ENCODE peak calls at places on chromosomes 1 and 21, in eight cellular contexts. B, T, H, S, R, W, E and A are unnamed samples.

GRCh38 chr1:188499690-188500089 is 1670.9 kb downstream of the PLA2G4A start:
- DNase-seq in B (no peak), T (no peak), H (no peak), S (no peak), R (peak; percentile 15), W (no peak), E (no peak), A (peak; percentile 23)

GRCh38 chr1:243495032-243495431 is 239.2 kb downstream of the SDCCAG8 start:
- DNase-seq in B (no peak), T (no peak), H (no peak), S (no peak), R (no peak), W (no peak), E (no peak), A (no peak)

GRCh38 chr1:208256091-208256490 is 11.9 kb upstream of the PLXNA2 start:
- DNase-seq in B (no peak), T (no peak), H (no peak), S (peak; percentile 41), R (no peak), W (no peak), E (no peak), A (no peak)

GRCh38 chr1:22739648-22740385 is 29.2 kb downstream of the EPHB2 start:
- DNase-seq in B (no peak), T (no peak), H (no peak), S (no peak), R (peak; percentile 97), W (peak; percentile 74), E (no peak), A (no peak)

GRCh38 chr1:8794605-8795004 is 22.8 kb downstream of the RERE start:
- DNase-seq in B (no peak), T (no peak), H (no peak), S (no peak), R (no peak), W (no peak), E (no peak), A (no peak)

GRCh38 chr1:161018631-161018930 is 2.4 kb downstream of the F11R start:
- DNase-seq in B (no peak), T (no peak), H (no peak), S (no peak), R (no peak), W (no peak), E (no peak), A (no peak)

GRCh38 chr1:159825564-159825963 is 1.1 kb upstream of the SLAMF8 start:
- DNase-seq in B (no peak), T (no peak), H (no peak), S (no peak), R (no peak), W (no peak), E (no peak), A (no peak)

GRCh38 chr1:229155472-229155871 is 115.4 kb upstream of the RAB4A start:
- DNase-seq in B (no peak), T (peak; percentile 81), H (no peak), S (no peak), R (no peak), W (no peak), E (peak; percentile 24), A (no peak)

GRCh38 chr1:87296220-87296619 is 32.5 kb upstream of the LMO4 start:
- DNase-seq in B (no peak), T (no peak), H (no peak), S (no peak), R (no peak), W (no peak), E (no peak), A (no peak)

GRCh38 chr1:54314691-54315455 is 91.3 kb downstream of the SSBP3 start:
- DNase-seq in B (peak; percentile 65), T (no peak), H (no peak), S (no peak), R (no peak), W (no peak), E (no peak), A (no peak)

GRCh38 chr1:154414606-154415005 is 9.5 kb downstream of the IL6R start:
- DNase-seq in B (peak; percentile 63), T (no peak), H (no peak), S (no peak), R (no peak), W (no peak), E (no peak), A (no peak)

GRCh38 chr1:150549496-150550221 is 451 bp downstream of the ADAMTSL4 start:
- DNase-seq in B (no peak), T (no peak), H (no peak), S (peak; percentile 80), R (no peak), W (no peak), E (peak; percentile 63), A (no peak)

GRCh38 chr21:33042812-33043211 is 17.1 kb downstream of the OLIG2 start:
- DNase-seq in B (no peak), T (no peak), H (no peak), S (no peak), R (peak; percentile 93), W (peak; percentile 85), E (no peak), A (peak; percentile 76)

GRCh38 chr1:202376247-202376646 is 27.7 kb downstream of the PPP1R12B start:
- DNase-seq in B (no peak), T (no peak), H (no peak), S (no peak), R (no peak), W (no peak), E (no peak), A (no peak)

GRCh38 chr1:207115269-207115668 is 11.2 kb downstream of the C4BPA start:
- DNase-seq in B (no peak), T (no peak), H (no peak), S (no peak), R (peak; percentile 43), W (no peak), E (no peak), A (no peak)

GRCh38 chr21:29176721-29177120 is 46.3 kb downstream of the MAP3K7CL start:
- DNase-seq in B (no peak), T (no peak), H (no peak), S (no peak), R (no peak), W (no peak), E (no peak), A (no peak)

GRCh38 chr21:29177800-29178199 is 47.4 kb downstream of the MAP3K7CL start:
- DNase-seq in B (no peak), T (no peak), H (no peak), S (no peak), R (no peak), W (no peak), E (no peak), A (no peak)

GRCh38 chr21:29174607-29175013 is 44.2 kb downstream of the MAP3K7CL start:
- DNase-seq in B (no peak), T (no peak), H (no peak), S (no peak), R (no peak), W (no peak), E (no peak), A (no peak)

GRCh38 chr21:29172282-29172681 is 41.8 kb downstream of the MAP3K7CL start:
- DNase-seq in B (no peak), T (no peak), H (no peak), S (no peak), R (no peak), W (no peak), E (no peak), A (no peak)

DNA sequence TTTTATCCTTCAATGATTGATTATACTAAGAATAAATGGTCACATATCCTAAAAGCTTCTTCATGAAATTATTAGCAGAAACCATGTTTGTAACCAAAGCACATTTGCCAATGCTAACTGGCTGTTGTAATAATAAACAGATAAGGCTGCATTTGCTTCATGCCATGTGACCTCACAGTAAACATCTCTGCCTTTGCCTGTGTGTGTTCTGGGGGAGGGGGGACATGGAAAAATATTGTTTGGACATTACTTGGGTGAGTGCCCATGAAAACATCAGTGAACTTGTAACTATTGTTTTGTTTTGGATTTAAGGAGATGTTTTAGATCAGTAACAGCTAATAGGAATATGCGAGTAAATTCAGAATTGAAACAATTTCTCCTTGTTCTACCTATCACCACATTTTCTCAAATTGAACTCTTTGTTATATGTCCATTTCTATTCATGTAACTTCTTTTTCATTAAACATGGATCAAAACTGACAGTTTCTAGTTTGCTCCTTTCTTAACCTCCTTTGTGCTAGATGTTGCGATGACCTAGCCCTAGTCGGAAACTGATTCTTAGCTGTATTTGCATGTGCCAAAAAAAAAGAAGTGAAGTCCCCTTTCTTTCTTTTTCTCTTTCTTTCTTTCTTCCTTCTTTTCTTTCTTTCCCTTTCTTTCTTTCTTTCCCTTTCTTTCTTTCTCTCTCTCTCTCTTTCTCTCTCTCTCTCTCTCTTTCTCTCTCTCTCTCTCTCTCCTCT is 45.1 kb downstream of the MAP3K7CL start:
- DNase-seq in B (no peak), T (no peak), H (no peak), S (no peak), R (no peak), W (no peak), E (no peak), A (no peak)
- H3K27ac ChIP-seq in B (peak overlapping the region; percentile 45), T (no peak overlapping the region), H (no peak overlapping the region), S (peak overlapping the region; percentile 81), R (peak overlapping the region; percentile 70), W (no peak overlapping the region), E (no peak overlapping the region), A (no peak overlapping the region)

GRCh38 chr1:39410915-39411436 is 80.5 kb upstream of the BMP8A start:
- DNase-seq in B (peak; percentile 81), T (peak; percentile 83), H (no peak), S (peak; percentile 88), R (peak; percentile 91), W (peak; percentile 82), E (peak; percentile 86), A (peak; percentile 89)

GRCh38 chr1:39413902-39414528 is 77.4 kb upstream of the BMP8A start:
- DNase-seq in B (no peak), T (no peak), H (no peak), S (no peak), R (peak; percentile 36), W (no peak), E (no peak), A (peak; percentile 35)

GRCh38 chr1:39412892-39413291 is 78.5 kb upstream of the BMP8A start:
- DNase-seq in B (no peak), T (no peak), H (no peak), S (no peak), R (no peak), W (no peak), E (no peak), A (peak; percentile 89)

GRCh38 chr1:39411526-39411925 is 79.9 kb upstream of the BMP8A start:
- DNase-seq in B (no peak), T (no peak), H (no peak), S (no peak), R (peak; percentile 46), W (no peak), E (no peak), A (no peak)

GRCh38 chr1:39412079-39412478 is 79.4 kb upstream of the BMP8A start:
- DNase-seq in B (no peak), T (no peak), H (no peak), S (no peak), R (no peak), W (no peak), E (no peak), A (no peak)
- H3K27ac ChIP-seq in B (peak overlapping the region; percentile 51), T (no peak overlapping the region), H (no peak overlapping the region), S (peak overlapping the region; percentile 95), R (no peak overlapping the region), W (peak overlapping the region; percentile 69), E (peak overlapping the region; percentile 33), A (no peak overlapping the region)

GRCh38 chr1:151841141-151841540 is 1.5 kb upstream of the C2CD4D start:
- DNase-seq in B (no peak), T (no peak), H (no peak), S (no peak), R (peak; percentile 85), W (no peak), E (no peak), A (no peak)
- H3K27ac ChIP-seq in B (no peak overlapping the region), T (no peak overlapping the region), H (no peak overlapping the region), S (no peak overlapping the region), R (no peak overlapping the region), W (no peak overlapping the region), E (no peak overlapping the region), A (no peak overlapping the region)

GRCh38 chr1:63819795-63820194 is 46.0 kb downstream of the ROR1 start:
- DNase-seq in B (no peak), T (no peak), H (no peak), S (no peak), R (no peak), W (no peak), E (no peak), A (no peak)
- H3K27ac ChIP-seq in B (no peak overlapping the region), T (no peak overlapping the region), H (no peak overlapping the region), S (no peak overlapping the region), R (no peak overlapping the region), W (no peak overlapping the region), E (no peak overlapping the region), A (no peak overlapping the region)